ENCODE peak calls at places on chromosomes 6 and 20, in six cellular contexts. V, L, B, W, N and M are unnamed samples.

GRCh38 chr20:1526896-1527295 is 30.6 kb downstream of the SIRPD start:
- DNase-seq in V (no peak), L (peak), B (no peak), W (no peak), N (no peak), M (no peak)

GRCh38 chr6:77620290-77620882 is 32.5 kb upstream of the MEI4 start:
- DNase-seq in V (no peak), L (peak), B (peak), W (peak), N (peak), M (peak)

GRCh38 chr20:53899351-53900167 is 170.8 kb downstream of the BCAS1 start:
- DNase-seq in V (no peak), L (no peak), B (peak), W (no peak), N (no peak), M (no peak)

GRCh38 chr6:17178301-17178700 is 76.5 kb downstream of the STMND1 start:
- DNase-seq in V (no peak), L (no peak), B (no peak), W (no peak), N (no peak), M (no peak)

GRCh38 chr20:21031666-21032065 is 74.5 kb downstream of the LINC00237 start:
- DNase-seq in V (no peak), L (no peak), B (no peak), W (no peak), N (no peak), M (no peak)

GRCh38 chr6:31204751-31205145 is 34.3 kb upstream of the POU5F1 start:
- DNase-seq in V (no peak), L (no peak), B (no peak), W (no peak), N (no peak), M (no peak)

GRCh38 chr6:125188037-125188436 is 34.5 kb downstream of the TPD52L1 start:
- DNase-seq in V (peak), L (peak), B (no peak), W (no peak), N (peak), M (no peak)

GRCh38 chr20:64164123-64164836 is at the start of gene MYT1:
- DNase-seq in V (no peak), L (no peak), B (no peak), W (no peak), N (no peak), M (no peak)

GRCh38 chr6:170442596-170442995 is 110.5 kb downstream of the PSMB1 start:
- DNase-seq in V (no peak), L (no peak), B (no peak), W (no peak), N (no peak), M (no peak)

GRCh38 chr6:100175814-100176275 is 181.8 kb upstream of the MCHR2 start:
- DNase-seq in V (peak), L (peak), B (peak), W (no peak), N (peak), M (peak)

GRCh38 chr20:52665441-52665840 is 306.7 kb upstream of the TSHZ2 start:
- DNase-seq in V (no peak), L (no peak), B (no peak), W (no peak), N (no peak), M (no peak)
- H3K4me3 ChIP-seq in V (no peak), L (no peak), B (no peak), W (no peak), N (no peak), M (no peak)

DNA sequence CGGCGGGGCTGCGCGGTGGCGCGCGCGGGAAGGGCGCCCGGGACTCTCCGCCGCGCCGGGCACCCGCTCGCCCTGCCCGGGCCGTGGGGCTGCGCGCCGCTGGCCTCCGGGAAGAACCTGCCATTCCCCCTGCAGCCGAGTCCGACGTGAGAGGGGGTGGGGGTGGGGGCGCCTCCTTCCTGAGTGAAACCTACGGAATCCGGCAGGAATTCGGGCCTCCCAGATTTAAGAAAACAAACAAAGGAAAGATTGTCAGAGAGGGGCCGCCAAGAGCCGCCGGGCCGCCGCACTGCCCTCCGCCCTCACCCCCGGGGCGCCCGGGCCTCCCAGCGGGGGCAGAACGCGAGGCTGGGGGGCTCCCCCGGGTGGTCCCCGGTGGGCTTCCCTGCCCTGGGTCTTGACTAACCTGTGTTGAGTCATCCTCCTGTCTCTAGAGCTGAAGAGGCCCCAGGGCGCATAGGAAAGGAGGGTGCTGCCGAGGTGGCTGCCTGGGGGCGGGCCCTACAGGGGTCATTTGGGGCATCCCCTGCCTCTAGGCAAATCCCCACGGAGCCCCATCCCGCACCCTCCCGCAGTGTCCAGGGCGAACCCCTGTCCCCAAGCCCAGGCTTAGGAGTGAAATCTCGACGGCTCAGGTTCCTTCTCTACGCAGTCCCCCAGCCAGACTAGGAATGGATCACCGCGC is 42.2 kb upstream of the FOXP4 start:
- DNase-seq in V (no peak), L (peak), B (no peak), W (no peak), N (peak), M (peak)
- H3K4me3 ChIP-seq in V (peak), L (peak), B (no peak), W (peak), N (peak), M (no peak)

GRCh38 chr6:499617-500016 is 108.1 kb downstream of the IRF4 start:
- DNase-seq in V (no peak), L (peak), B (no peak), W (no peak), N (no peak), M (no peak)
- H3K4me3 ChIP-seq in V (no peak), L (no peak), B (no peak), W (no peak), N (no peak), M (no peak)

GRCh38 chr20:35091808-35092523 is 641 bp downstream of the TRPC4AP start:
- DNase-seq in V (no peak), L (peak), B (no peak), W (no peak), N (no peak), M (no peak)

GRCh38 chr20:35085477-35086225 is 7.0 kb downstream of the TRPC4AP start:
- DNase-seq in V (no peak), L (no peak), B (no peak), W (no peak), N (no peak), M (no peak)

GRCh38 chr20:35084998-35085397 is 7.6 kb downstream of the TRPC4AP start:
- DNase-seq in V (no peak), L (no peak), B (no peak), W (no peak), N (no peak), M (no peak)

GRCh38 chr20:35087355-35087754 is 5.3 kb downstream of the TRPC4AP start:
- DNase-seq in V (no peak), L (no peak), B (no peak), W (no peak), N (no peak), M (no peak)

GRCh38 chr20:35088231-35088794 is 4.3 kb downstream of the TRPC4AP start:
- DNase-seq in V (no peak), L (peak), B (peak), W (no peak), N (no peak), M (no peak)
- H3K4me3 ChIP-seq in V (no peak), L (no peak), B (no peak), W (no peak), N (no peak), M (no peak)

GRCh38 chr6:75489025-75489424 is 4.6 kb downstream of the FILIP1 start:
- DNase-seq in V (no peak), L (peak), B (no peak), W (no peak), N (peak), M (no peak)
- H3K4me3 ChIP-seq in V (no peak), L (no peak), B (no peak), W (no peak), N (no peak), M (no peak)